ENCODE peak calls at places on chromosomes 5 and 9, in eight cellular contexts. O is cardiac muscle cell, D is GM12864, T is left ventricle myocardium inferior, L is nephron progenitor cell, Z is endothelial cell, Q is A549, P is bronchial epithelial cell. H is an unnamed sample.

GRCh38 chr5:133287500-133287899 is 235.7 kb downstream of the HSPA4 start:
- DNase-seq in L (peak), Z (peak), P (no peak), O (peak), Q (peak), T (no peak), D (no peak), H (peak)

GRCh38 chr9:123999668-124000067 is 11.9 kb upstream of the LHX2 start:
- DNase-seq in P (no peak), L (peak), D (no peak), T (no peak), O (no peak), Q (no peak), Z (no peak), H (peak)

GRCh38 chr9:128214571-128215490 is 11.7 kb downstream of the DNM1 start:
- DNase-seq in T (no peak), O (no peak), L (no peak), Q (peak), Z (no peak), P (peak), D (no peak), H (no peak)

GRCh38 chr5:71899865-71900342 is 180.8 kb downstream of the CARTPT start:
- DNase-seq in D (no peak), Q (no peak), Z (no peak), P (peak), L (no peak), O (no peak), T (peak), H (no peak)

GRCh38 chr5:153222956-153223355 is 267.5 kb upstream of the GRIA1 start:
- DNase-seq in Q (no peak), D (no peak), P (peak), T (no peak), L (no peak), O (no peak), Z (no peak), H (no peak)

GRCh38 chr9:121312169-121312568 is 44.2 kb downstream of the GSN start:
- DNase-seq in T (no peak), L (no peak), O (no peak), P (no peak), D (no peak), Z (no peak), Q (no peak), H (no peak)

GRCh38 chr5:119405444-119405843 is 46.9 kb upstream of the HSD17B4 start:
- DNase-seq in T (no peak), D (no peak), O (no peak), P (no peak), Q (no peak), Z (no peak), L (no peak), H (peak)

GRCh38 chr9:35566417-35566816 is 38.6 kb upstream of the TESK1 start:
- DNase-seq in L (no peak), T (no peak), D (no peak), Z (no peak), P (no peak), O (no peak), Q (peak), H (no peak)

GRCh38 chr5:11289208-11289607 is 528.2 kb upstream of the DAP start:
- DNase-seq in P (no peak), O (no peak), D (no peak), T (no peak), Z (no peak), Q (no peak), L (no peak), H (no peak)

GRCh38 chr5:23147625-23148024 is 294.5 kb upstream of the CDH12 start:
- DNase-seq in D (no peak), O (no peak), P (no peak), L (no peak), Q (no peak), Z (no peak), T (no peak), H (no peak)

GRCh38 chr5:35274839-35275509 is 44.7 kb upstream of the PRLR start:
- DNase-seq in P (no peak), Z (no peak), D (no peak), T (no peak), L (no peak), Q (no peak), O (no peak), H (no peak)

GRCh38 chr5:172866802-172867748 is 33.0 kb downstream of the ERGIC1 start:
- DNase-seq in D (no peak), L (no peak), P (no peak), T (peak), Z (no peak), O (peak), Q (no peak), H (no peak)

GRCh38 chr5:179023528-179024189 is at the start of gene ZNF879:
- DNase-seq in P (peak), T (peak), O (peak), Q (peak), Z (peak), L (peak), D (peak), H (peak)

GRCh38 chr5:38765461-38765861 is 80.4 kb upstream of the OSMR start:
- DNase-seq in T (no peak), Z (no peak), P (no peak), D (no peak), Q (no peak), L (no peak), O (no peak), H (no peak)

GRCh38 chr9:19405771-19406170 is 3.0 kb upstream of the ACER2 start:
- DNase-seq in Q (no peak), P (no peak), O (no peak), D (no peak), T (no peak), Z (no peak), L (no peak), H (no peak)

GRCh38 chr5:125467222-125467621 is 720.8 kb upstream of the ZNF608 start:
- DNase-seq in P (no peak), L (no peak), D (no peak), Z (no peak), T (no peak), O (no peak), Q (no peak), H (no peak)

GRCh38 chr9:4769321-4770080 is 23.2 kb upstream of the RCL1 start:
- DNase-seq in Z (no peak), T (no peak), D (no peak), Q (no peak), P (peak), L (no peak), O (no peak), H (peak)

GRCh38 chr5:113250341-113250953 is 184.3 kb downstream of the TSSK1B start:
- DNase-seq in L (no peak), Z (no peak), D (no peak), P (no peak), O (peak), Q (peak), T (peak), H (no peak)

GRCh38 chr5:81297531-81297930 is 3.9 kb upstream of the ZCCHC9 start:
- DNase-seq in O (no peak), T (no peak), Z (no peak), D (no peak), Q (no peak), L (no peak), P (no peak), H (no peak)

GRCh38 chr5:31231171-31231570 is 37.7 kb downstream of the CDH6 start:
- DNase-seq in L (no peak), Q (no peak), O (no peak), D (no peak), P (no peak), Z (no peak), T (no peak), H (no peak)

GRCh38 chr9:112711050-112711689 is 6.7 kb downstream of the INIP start:
- DNase-seq in D (no peak), T (no peak), L (no peak), Z (no peak), Q (peak), P (peak), O (peak), H (no peak)

GRCh38 chr5:143200781-143201398 is 202.6 kb downstream of the NR3C1 start:
- DNase-seq in Q (peak), L (no peak), D (no peak), P (peak), O (no peak), Z (no peak), T (peak), H (no peak)
- TF ChIP-seq CTCF in Q (no peak), L (no peak), D (no peak), P (no peak), O (no peak), Z (no peak), T (no peak), H (no peak)

DNA sequence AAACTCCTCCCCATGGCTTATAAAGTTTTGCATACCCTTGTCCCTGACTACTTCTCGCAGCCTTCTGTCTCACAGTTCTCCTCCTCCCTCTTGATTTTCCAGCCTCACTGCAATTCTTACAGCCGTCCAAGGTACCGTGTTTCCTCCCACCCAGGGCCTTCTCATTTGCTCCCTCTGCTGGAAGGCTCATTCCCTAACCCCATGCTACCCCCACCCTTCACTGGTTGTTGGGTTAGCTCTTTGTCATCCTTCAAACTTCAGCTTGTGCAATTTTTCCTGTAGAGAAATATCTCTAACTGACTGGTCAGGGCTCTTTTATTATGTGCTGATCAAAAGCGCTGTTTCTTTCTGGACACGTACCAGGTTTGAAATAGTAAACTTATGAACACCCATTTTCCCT is 329.2 kb downstream of the EBF1 start:
- DNase-seq in P (peak), Q (peak), D (no peak), O (no peak), Z (peak), T (no peak), L (no peak), H (peak)
- TF ChIP-seq CTCF in P (peak), Q (peak), D (peak), O (peak), Z (peak), T (no peak), L (peak), H (peak)

GRCh38 chr5:128693779-128694178 is 155.7 kb upstream of the FBN2 start:
- DNase-seq in L (no peak), O (no peak), D (no peak), Q (no peak), T (no peak), Z (no peak), P (no peak), H (no peak)

GRCh38 chr5:128701301-128701700 is 163.3 kb upstream of the FBN2 start:
- DNase-seq in T (no peak), P (no peak), Z (no peak), D (no peak), L (no peak), Q (no peak), O (no peak), H (no peak)

DNA sequence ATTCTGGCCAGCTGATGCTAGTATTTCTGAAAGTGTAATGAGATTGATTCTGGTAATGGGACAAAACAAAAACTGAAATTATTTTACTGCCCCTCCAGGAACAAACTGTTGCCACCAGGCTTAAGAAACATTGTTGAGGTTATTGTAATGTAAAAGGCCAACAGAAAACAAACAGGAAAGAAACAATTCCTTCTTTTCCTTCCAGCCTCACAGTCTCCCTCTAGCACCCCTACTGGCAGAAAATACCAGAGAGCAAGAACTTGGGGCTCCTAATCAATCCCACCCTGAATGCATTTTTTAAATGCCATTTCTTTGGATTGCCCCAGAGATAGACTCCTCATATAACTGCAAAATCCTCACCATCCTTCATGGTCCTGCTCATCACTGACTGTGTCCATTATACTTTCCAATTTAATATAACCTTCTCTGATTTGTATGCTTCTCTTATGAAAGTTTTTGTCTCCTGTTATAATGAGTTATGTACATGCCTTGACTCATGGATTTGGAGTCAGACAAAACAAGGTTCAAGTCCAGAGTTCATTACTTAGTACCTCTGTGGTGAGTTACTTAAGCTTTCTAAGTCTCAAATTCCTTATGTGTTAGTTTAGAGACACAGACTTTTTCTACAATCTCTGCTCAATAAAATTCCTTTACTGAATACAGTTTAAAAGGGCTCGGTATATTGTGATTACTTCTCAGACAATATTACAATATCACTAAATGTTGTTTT is 157.9 kb upstream of the FBN2 start:
- DNase-seq in Z (peak), L (no peak), Q (no peak), P (peak), O (no peak), T (no peak), D (no peak), H (no peak)
- TF ChIP-seq CTCF in Z (peak), L (peak), Q (no peak), P (peak), O (peak), T (no peak), D (peak), H (peak)

GRCh38 chr9:105697871-105698270 is 3.5 kb downstream of the TMEM38B start:
- DNase-seq in P (peak), T (no peak), Q (no peak), D (no peak), Z (no peak), L (no peak), O (no peak), H (no peak)

GRCh38 chr9:105693435-105694275 is 686 bp upstream of the TMEM38B start:
- DNase-seq in D (no peak), Q (no peak), T (no peak), O (no peak), Z (no peak), P (peak), L (no peak), H (peak)

GRCh38 chr9:105696219-105696793 is 2.0 kb downstream of the TMEM38B start:
- DNase-seq in P (no peak), T (no peak), Z (no peak), Q (no peak), L (no peak), O (no peak), D (no peak), H (no peak)

GRCh38 chr9:105694320-105694847 is at the start of gene TMEM38B:
- DNase-seq in O (peak), T (peak), P (peak), L (peak), D (no peak), Z (peak), Q (peak), H (peak)

GRCh38 chr9:105694848-105695581 is 674 bp downstream of the TMEM38B start:
- DNase-seq in Z (peak), Q (peak), T (peak), L (peak), D (no peak), P (peak), O (peak), H (peak)
- TF ChIP-seq CTCF in Z (no peak), Q (no peak), T (no peak), L (no peak), D (peak), P (no peak), O (no peak), H (no peak)

GRCh38 chr9:136947955-136948510 is 3.0 kb downstream of the C8G start:
- DNase-seq in P (peak), Z (peak), O (peak), L (peak), T (peak), D (no peak), Q (peak), H (peak)
- TF ChIP-seq CTCF in P (peak), Z (no peak), O (peak), L (peak), T (peak), D (peak), Q (peak), H (peak)

GRCh38 chr5:149730620-149731331 is 666 bp downstream of the PPARGC1B start:
- DNase-seq in P (no peak), O (peak), D (no peak), L (peak), Q (peak), Z (peak), T (peak), H (peak)
- TF ChIP-seq CTCF in P (no peak), O (no peak), D (peak), L (no peak), Q (peak), Z (no peak), T (peak), H (no peak)

GRCh38 chr5:140262839-140263238 is 40.1 kb downstream of the PFDN1 start:
- DNase-seq in T (no peak), Z (no peak), P (no peak), O (no peak), Q (no peak), D (no peak), L (no peak), H (no peak)

GRCh38 chr5:140260089-140260656 is 42.7 kb downstream of the PFDN1 start:
- DNase-seq in Q (no peak), L (no peak), O (no peak), P (no peak), Z (no peak), D (no peak), T (no peak), H (no peak)

GRCh38 chr5:140262221-140262620 is 40.7 kb downstream of the PFDN1 start:
- DNase-seq in Z (no peak), L (no peak), T (no peak), Q (no peak), O (no peak), P (no peak), D (no peak), H (no peak)

GRCh38 chr5:140259509-140259908 is 43.4 kb downstream of the PFDN1 start:
- DNase-seq in O (no peak), P (peak), Q (no peak), D (no peak), Z (no peak), T (no peak), L (no peak), H (no peak)

GRCh38 chr5:140261403-140262171 is 41.3 kb downstream of the PFDN1 start:
- DNase-seq in P (peak), T (peak), Q (peak), L (no peak), D (no peak), O (peak), Z (no peak), H (no peak)
- TF ChIP-seq CTCF in P (no peak), T (peak), Q (no peak), L (no peak), D (no peak), O (peak), Z (no peak), H (no peak)